ENCODE peak calls at places on chromosome 10, in nine cellular contexts. One of them, this sample, is unnamed.

GRCh38 chr10:13592306-13592705 is 5.5 kb downstream of the PRPF18 start:
- DNase-seq in PC-3: no peak
- DNase-seq in CD8-positive, alpha-beta memory T cell: no peak
- DNase-seq in kidney epithelial cell: no peak
- DNase-seq in BJ: no peak
- DNase-seq in AG04450: no peak
- DNase-seq in fibroblast of mammary gland: no peak
- DNase-seq in naive thymus-derived CD4-positive, alpha-beta T cell: no peak
- DNase-seq in CD4-positive, CD25-positive, alpha-beta regulatory T cell: no peak
- DNase-seq in this sample: no peak

GRCh38 chr10:7572435-7572834 is 94.3 kb downstream of the ITIH5 start:
- DNase-seq in AG04450: no peak
- DNase-seq in naive thymus-derived CD4-positive, alpha-beta T cell: no peak
- DNase-seq in CD8-positive, alpha-beta memory T cell: no peak
- DNase-seq in PC-3: no peak
- DNase-seq in BJ: no peak
- DNase-seq in kidney epithelial cell: no peak
- DNase-seq in CD4-positive, CD25-positive, alpha-beta regulatory T cell: no peak
- DNase-seq in fibroblast of mammary gland: no peak
- DNase-seq in this sample: no peak

GRCh38 chr10:787933-788651 is 98.6 kb upstream of the DIP2C start:
- DNase-seq in CD4-positive, CD25-positive, alpha-beta regulatory T cell: no peak
- DNase-seq in fibroblast of mammary gland: peak
- DNase-seq in PC-3: no peak
- DNase-seq in naive thymus-derived CD4-positive, alpha-beta T cell: no peak
- DNase-seq in kidney epithelial cell: no peak
- DNase-seq in CD8-positive, alpha-beta memory T cell: no peak
- DNase-seq in BJ: no peak
- DNase-seq in AG04450: no peak
- DNase-seq in this sample: no peak

GRCh38 chr10:116469437-116469836 is 41.8 kb downstream of the PNLIPRP3 start:
- DNase-seq in fibroblast of mammary gland: no peak
- DNase-seq in kidney epithelial cell: no peak
- DNase-seq in CD4-positive, CD25-positive, alpha-beta regulatory T cell: no peak
- DNase-seq in CD8-positive, alpha-beta memory T cell: no peak
- DNase-seq in PC-3: no peak
- DNase-seq in AG04450: no peak
- DNase-seq in naive thymus-derived CD4-positive, alpha-beta T cell: no peak
- DNase-seq in BJ: no peak
- DNase-seq in this sample: no peak

GRCh38 chr10:101609481-101609880 is 21.4 kb downstream of the DPCD start:
- DNase-seq in PC-3: no peak
- DNase-seq in kidney epithelial cell: no peak
- DNase-seq in fibroblast of mammary gland: no peak
- DNase-seq in AG04450: no peak
- DNase-seq in CD4-positive, CD25-positive, alpha-beta regulatory T cell: no peak
- DNase-seq in CD8-positive, alpha-beta memory T cell: no peak
- DNase-seq in BJ: no peak
- DNase-seq in naive thymus-derived CD4-positive, alpha-beta T cell: no peak
- DNase-seq in this sample: no peak

GRCh38 chr10:86716466-86716865 is 40.0 kb upstream of the BMPR1A start:
- DNase-seq in BJ: no peak
- DNase-seq in kidney epithelial cell: no peak
- DNase-seq in CD8-positive, alpha-beta memory T cell: no peak
- DNase-seq in naive thymus-derived CD4-positive, alpha-beta T cell: no peak
- DNase-seq in AG04450: no peak
- DNase-seq in CD4-positive, CD25-positive, alpha-beta regulatory T cell: no peak
- DNase-seq in fibroblast of mammary gland: no peak
- DNase-seq in PC-3: no peak
- DNase-seq in this sample: no peak

GRCh38 chr10:78267598-78267997 is 233.9 kb downstream of the RPS24 start:
- DNase-seq in AG04450: no peak
- DNase-seq in CD4-positive, CD25-positive, alpha-beta regulatory T cell: no peak
- DNase-seq in CD8-positive, alpha-beta memory T cell: no peak
- DNase-seq in PC-3: peak
- DNase-seq in kidney epithelial cell: no peak
- DNase-seq in naive thymus-derived CD4-positive, alpha-beta T cell: no peak
- DNase-seq in fibroblast of mammary gland: peak
- DNase-seq in BJ: no peak
- DNase-seq in this sample: no peak

GRCh38 chr10:86203162-86203905 is 163.3 kb downstream of the GRID1 start:
- DNase-seq in kidney epithelial cell: no peak
- DNase-seq in CD4-positive, CD25-positive, alpha-beta regulatory T cell: no peak
- DNase-seq in PC-3: peak
- DNase-seq in CD8-positive, alpha-beta memory T cell: no peak
- DNase-seq in BJ: no peak
- DNase-seq in AG04450: no peak
- DNase-seq in fibroblast of mammary gland: no peak
- DNase-seq in naive thymus-derived CD4-positive, alpha-beta T cell: no peak
- DNase-seq in this sample: no peak

GRCh38 chr10:6115824-6116350 is 27.1 kb downstream of the RBM17 start:
- DNase-seq in CD8-positive, alpha-beta memory T cell: no peak
- DNase-seq in AG04450: no peak
- DNase-seq in PC-3: peak
- DNase-seq in CD4-positive, CD25-positive, alpha-beta regulatory T cell: no peak
- DNase-seq in kidney epithelial cell: no peak
- DNase-seq in BJ: no peak
- DNase-seq in naive thymus-derived CD4-positive, alpha-beta T cell: no peak
- DNase-seq in fibroblast of mammary gland: no peak
- DNase-seq in this sample: no peak

GRCh38 chr10:83222832-83223742 is 916.2 kb upstream of the GHITM start:
- DNase-seq in fibroblast of mammary gland: no peak
- DNase-seq in PC-3: no peak
- DNase-seq in AG04450: no peak
- DNase-seq in kidney epithelial cell: no peak
- DNase-seq in CD4-positive, CD25-positive, alpha-beta regulatory T cell: no peak
- DNase-seq in CD8-positive, alpha-beta memory T cell: no peak
- DNase-seq in naive thymus-derived CD4-positive, alpha-beta T cell: no peak
- DNase-seq in BJ: no peak
- DNase-seq in this sample: no peak

GRCh38 chr10:92045641-92046106 is 122.1 kb downstream of the BTAF1 start:
- DNase-seq in PC-3: no peak
- DNase-seq in BJ: no peak
- DNase-seq in kidney epithelial cell: no peak
- DNase-seq in AG04450: no peak
- DNase-seq in naive thymus-derived CD4-positive, alpha-beta T cell: no peak
- DNase-seq in CD8-positive, alpha-beta memory T cell: no peak
- DNase-seq in CD4-positive, CD25-positive, alpha-beta regulatory T cell: no peak
- DNase-seq in fibroblast of mammary gland: no peak
- DNase-seq in this sample: no peak

GRCh38 chr10:64760371-64760770 is 1239.2 kb downstream of the REEP3 start:
- DNase-seq in fibroblast of mammary gland: peak
- DNase-seq in CD4-positive, CD25-positive, alpha-beta regulatory T cell: no peak
- DNase-seq in kidney epithelial cell: no peak
- DNase-seq in PC-3: peak
- DNase-seq in AG04450: no peak
- DNase-seq in BJ: no peak
- DNase-seq in CD8-positive, alpha-beta memory T cell: no peak
- DNase-seq in naive thymus-derived CD4-positive, alpha-beta T cell: no peak
- DNase-seq in this sample: no peak

GRCh38 chr10:70508912-70509366 is 30.4 kb downstream of the PALD1 start:
- DNase-seq in naive thymus-derived CD4-positive, alpha-beta T cell: no peak
- DNase-seq in CD8-positive, alpha-beta memory T cell: no peak
- DNase-seq in PC-3: no peak
- DNase-seq in AG04450: no peak
- DNase-seq in fibroblast of mammary gland: no peak
- DNase-seq in kidney epithelial cell: no peak
- DNase-seq in BJ: no peak
- DNase-seq in CD4-positive, CD25-positive, alpha-beta regulatory T cell: no peak
- DNase-seq in this sample: no peak

GRCh38 chr10:32961343-32961891 is 3.4 kb upstream of the ITGB1 start:
- DNase-seq in CD8-positive, alpha-beta memory T cell: no peak
- DNase-seq in PC-3: no peak
- DNase-seq in naive thymus-derived CD4-positive, alpha-beta T cell: no peak
- DNase-seq in AG04450: no peak
- DNase-seq in fibroblast of mammary gland: no peak
- DNase-seq in kidney epithelial cell: no peak
- DNase-seq in BJ: no peak
- DNase-seq in CD4-positive, CD25-positive, alpha-beta regulatory T cell: no peak
- DNase-seq in this sample: no peak

GRCh38 chr10:32962541-32962940 is 4.5 kb upstream of the ITGB1 start:
- DNase-seq in CD8-positive, alpha-beta memory T cell: no peak
- DNase-seq in CD4-positive, CD25-positive, alpha-beta regulatory T cell: no peak
- DNase-seq in kidney epithelial cell: no peak
- DNase-seq in fibroblast of mammary gland: no peak
- DNase-seq in PC-3: no peak
- DNase-seq in AG04450: no peak
- DNase-seq in BJ: no peak
- DNase-seq in naive thymus-derived CD4-positive, alpha-beta T cell: no peak
- DNase-seq in this sample: no peak

GRCh38 chr10:32960022-32960421 is 2.0 kb upstream of the ITGB1 start:
- DNase-seq in AG04450: no peak
- DNase-seq in fibroblast of mammary gland: no peak
- DNase-seq in PC-3: peak
- DNase-seq in kidney epithelial cell: no peak
- DNase-seq in CD8-positive, alpha-beta memory T cell: no peak
- DNase-seq in CD4-positive, CD25-positive, alpha-beta regulatory T cell: no peak
- DNase-seq in BJ: no peak
- DNase-seq in naive thymus-derived CD4-positive, alpha-beta T cell: no peak
- DNase-seq in this sample: no peak

GRCh38 chr10:32963102-32963501 is 5.1 kb upstream of the ITGB1 start:
- DNase-seq in kidney epithelial cell: no peak
- DNase-seq in CD4-positive, CD25-positive, alpha-beta regulatory T cell: no peak
- DNase-seq in PC-3: no peak
- DNase-seq in AG04450: peak
- DNase-seq in naive thymus-derived CD4-positive, alpha-beta T cell: no peak
- DNase-seq in CD8-positive, alpha-beta memory T cell: no peak
- DNase-seq in fibroblast of mammary gland: peak
- DNase-seq in BJ: no peak
- DNase-seq in this sample: peak

GRCh38 chr10:32961892-32962369 is 3.9 kb upstream of the ITGB1 start:
- DNase-seq in fibroblast of mammary gland: peak
- DNase-seq in naive thymus-derived CD4-positive, alpha-beta T cell: no peak
- DNase-seq in kidney epithelial cell: peak
- DNase-seq in CD8-positive, alpha-beta memory T cell: no peak
- DNase-seq in CD4-positive, CD25-positive, alpha-beta regulatory T cell: no peak
- DNase-seq in PC-3: peak
- DNase-seq in AG04450: peak
- DNase-seq in BJ: peak
- DNase-seq in this sample: peak
- H3K4me3 ChIP-seq in fibroblast of mammary gland: no peak
- H3K4me3 ChIP-seq in naive thymus-derived CD4-positive, alpha-beta T cell: no peak
- H3K4me3 ChIP-seq in kidney epithelial cell: no peak
- H3K4me3 ChIP-seq in CD8-positive, alpha-beta memory T cell: no peak
- H3K4me3 ChIP-seq in CD4-positive, CD25-positive, alpha-beta regulatory T cell: no peak
- H3K4me3 ChIP-seq in PC-3: peak
- H3K4me3 ChIP-seq in AG04450: no peak
- H3K4me3 ChIP-seq in BJ: no peak
- H3K4me3 ChIP-seq in this sample: no peak

GRCh38 chr10:122162566-122163181 is 108.4 kb upstream of the BTBD16 start:
- DNase-seq in fibroblast of mammary gland: no peak
- DNase-seq in CD8-positive, alpha-beta memory T cell: no peak
- DNase-seq in kidney epithelial cell: no peak
- DNase-seq in BJ: no peak
- DNase-seq in naive thymus-derived CD4-positive, alpha-beta T cell: no peak
- DNase-seq in CD4-positive, CD25-positive, alpha-beta regulatory T cell: no peak
- DNase-seq in AG04450: no peak
- DNase-seq in PC-3: no peak
- DNase-seq in this sample: no peak
- H3K4me3 ChIP-seq in fibroblast of mammary gland: no peak
- H3K4me3 ChIP-seq in CD8-positive, alpha-beta memory T cell: no peak
- H3K4me3 ChIP-seq in kidney epithelial cell: peak
- H3K4me3 ChIP-seq in BJ: peak
- H3K4me3 ChIP-seq in naive thymus-derived CD4-positive, alpha-beta T cell: no peak
- H3K4me3 ChIP-seq in CD4-positive, CD25-positive, alpha-beta regulatory T cell: no peak
- H3K4me3 ChIP-seq in AG04450: peak
- H3K4me3 ChIP-seq in PC-3: no peak
- H3K4me3 ChIP-seq in this sample: peak

GRCh38 chr10:71658349-71658745 is 61.2 kb downstream of the C10orf105 start:
- DNase-seq in AG04450: no peak
- DNase-seq in CD4-positive, CD25-positive, alpha-beta regulatory T cell: no peak
- DNase-seq in fibroblast of mammary gland: no peak
- DNase-seq in PC-3: no peak
- DNase-seq in BJ: no peak
- DNase-seq in kidney epithelial cell: no peak
- DNase-seq in CD8-positive, alpha-beta memory T cell: no peak
- DNase-seq in naive thymus-derived CD4-positive, alpha-beta T cell: no peak
- DNase-seq in this sample: no peak

GRCh38 chr10:71657604-71658348 is 61.8 kb downstream of the C10orf105 start:
- DNase-seq in PC-3: no peak
- DNase-seq in CD8-positive, alpha-beta memory T cell: no peak
- DNase-seq in BJ: no peak
- DNase-seq in kidney epithelial cell: no peak
- DNase-seq in fibroblast of mammary gland: no peak
- DNase-seq in AG04450: no peak
- DNase-seq in naive thymus-derived CD4-positive, alpha-beta T cell: no peak
- DNase-seq in CD4-positive, CD25-positive, alpha-beta regulatory T cell: no peak
- DNase-seq in this sample: no peak

GRCh38 chr10:71659739-71660136 is 59.8 kb downstream of the C10orf105 start:
- DNase-seq in fibroblast of mammary gland: no peak
- DNase-seq in naive thymus-derived CD4-positive, alpha-beta T cell: no peak
- DNase-seq in PC-3: no peak
- DNase-seq in CD4-positive, CD25-positive, alpha-beta regulatory T cell: no peak
- DNase-seq in BJ: no peak
- DNase-seq in kidney epithelial cell: no peak
- DNase-seq in AG04450: no peak
- DNase-seq in CD8-positive, alpha-beta memory T cell: no peak
- DNase-seq in this sample: no peak

GRCh38 chr10:71660313-71660712 is 59.3 kb downstream of the C10orf105 start:
- DNase-seq in BJ: no peak
- DNase-seq in PC-3: no peak
- DNase-seq in CD8-positive, alpha-beta memory T cell: no peak
- DNase-seq in AG04450: no peak
- DNase-seq in fibroblast of mammary gland: no peak
- DNase-seq in CD4-positive, CD25-positive, alpha-beta regulatory T cell: no peak
- DNase-seq in naive thymus-derived CD4-positive, alpha-beta T cell: no peak
- DNase-seq in kidney epithelial cell: no peak
- DNase-seq in this sample: no peak

DNA sequence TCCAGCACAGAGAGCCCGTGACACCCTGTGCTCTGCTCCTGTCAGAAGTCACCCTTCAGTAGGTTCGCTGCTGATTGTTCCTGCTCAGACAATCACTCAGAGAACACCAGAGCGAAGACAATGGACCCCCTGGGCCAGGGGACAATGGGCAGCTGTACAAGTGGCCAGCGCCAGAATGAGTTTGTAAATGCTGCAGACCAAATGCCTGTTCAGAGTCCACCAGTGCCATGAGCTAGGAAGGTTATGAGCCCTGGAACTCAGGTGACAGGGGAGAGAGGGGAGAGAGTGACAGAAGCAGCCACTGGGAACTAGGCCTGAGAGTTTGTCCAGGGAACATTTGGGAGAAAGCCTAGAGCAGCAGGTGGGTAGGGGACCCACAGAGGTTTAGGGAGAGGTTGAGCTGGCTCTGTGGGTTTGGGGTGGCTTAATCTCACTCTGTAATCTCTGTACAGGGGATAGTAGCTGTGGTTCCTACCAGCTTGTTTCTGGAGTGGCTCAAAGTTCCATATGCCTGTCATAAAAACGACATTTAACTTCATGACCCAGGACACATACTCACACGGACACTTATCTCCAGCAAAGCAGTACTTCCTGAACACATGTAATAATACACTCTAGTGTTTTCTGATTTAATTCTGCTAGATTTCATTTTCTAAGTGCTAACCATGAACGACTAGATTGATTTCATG is 60.4 kb downstream of the C10orf105 start:
- DNase-seq in CD4-positive, CD25-positive, alpha-beta regulatory T cell: no peak
- DNase-seq in kidney epithelial cell: no peak
- DNase-seq in CD8-positive, alpha-beta memory T cell: no peak
- DNase-seq in PC-3: no peak
- DNase-seq in AG04450: no peak
- DNase-seq in fibroblast of mammary gland: no peak
- DNase-seq in naive thymus-derived CD4-positive, alpha-beta T cell: no peak
- DNase-seq in BJ: no peak
- DNase-seq in this sample: no peak
- H3K4me3 ChIP-seq in CD4-positive, CD25-positive, alpha-beta regulatory T cell: no peak
- H3K4me3 ChIP-seq in kidney epithelial cell: no peak
- H3K4me3 ChIP-seq in CD8-positive, alpha-beta memory T cell: no peak
- H3K4me3 ChIP-seq in PC-3: no peak
- H3K4me3 ChIP-seq in AG04450: no peak
- H3K4me3 ChIP-seq in fibroblast of mammary gland: no peak
- H3K4me3 ChIP-seq in naive thymus-derived CD4-positive, alpha-beta T cell: no peak
- H3K4me3 ChIP-seq in BJ: no peak
- H3K4me3 ChIP-seq in this sample: no peak

GRCh38 chr10:114767101-114767588 is 54.4 kb upstream of the FHIP2A start:
- DNase-seq in CD4-positive, CD25-positive, alpha-beta regulatory T cell: no peak
- DNase-seq in PC-3: peak
- DNase-seq in kidney epithelial cell: no peak
- DNase-seq in BJ: no peak
- DNase-seq in fibroblast of mammary gland: peak
- DNase-seq in CD8-positive, alpha-beta memory T cell: no peak
- DNase-seq in AG04450: peak
- DNase-seq in naive thymus-derived CD4-positive, alpha-beta T cell: no peak
- DNase-seq in this sample: no peak
- H3K4me3 ChIP-seq in CD4-positive, CD25-positive, alpha-beta regulatory T cell: peak
- H3K4me3 ChIP-seq in PC-3: peak
- H3K4me3 ChIP-seq in kidney epithelial cell: peak
- H3K4me3 ChIP-seq in BJ: peak
- H3K4me3 ChIP-seq in fibroblast of mammary gland: peak
- H3K4me3 ChIP-seq in CD8-positive, alpha-beta memory T cell: peak
- H3K4me3 ChIP-seq in AG04450: peak
- H3K4me3 ChIP-seq in naive thymus-derived CD4-positive, alpha-beta T cell: peak
- H3K4me3 ChIP-seq in this sample: peak

This sample was measured in AG04449.